ENCODE peak calls at places on chromosomes 5 and 9, in nine cellular contexts. B is cardiac muscle cell, H is GM12878, P is BE2C, R is tibial nerve, K is small intestine, T is GM23248, S is PC-3, O is mesenchymal stem cell. N is an unnamed sample. For H3K9me3, the result is how much of the 10 kb centered on the place peaks cover.

GRCh38 chr5:10645146-10645545 is 81.3 kb downstream of the ANKRD33B start:
- DNase-seq in B (no peak), H (no peak), P (no peak), R (no peak), K (no peak), T (no peak), S (no peak), O (no peak), N (no peak)

GRCh38 chr9:3949744-3950143 is 350.1 kb downstream of the GLIS3 start:
- DNase-seq in B (no peak), H (no peak), P (no peak), R (no peak), K (no peak), T (no peak), S (no peak), O (no peak), N (no peak)

GRCh38 chr5:172425402-172425801 is 28.9 kb downstream of the SH3PXD2B start:
- DNase-seq in B (no peak), H (no peak), P (peak), R (no peak), K (no peak), T (no peak), S (no peak), O (no peak), N (no peak)

GRCh38 chr5:154298060-154298459 is 107.5 kb downstream of the GALNT10 start:
- DNase-seq in B (no peak), H (no peak), P (no peak), R (no peak), K (no peak), T (no peak), S (no peak), O (no peak), N (no peak)

GRCh38 chr5:157342822-157343402 is 77.0 kb downstream of the CYFIP2 start:
- DNase-seq in B (peak), H (no peak), P (peak), R (no peak), K (peak), T (peak), S (peak), O (peak), N (no peak)

GRCh38 chr9:86867658-86868313 is 79.5 kb downstream of the GAS1 start:
- DNase-seq in B (peak), H (no peak), P (no peak), R (no peak), K (peak), T (no peak), S (no peak), O (no peak), N (no peak)

GRCh38 chr5:148090200-148090599 is 26.4 kb downstream of the SPINK5 start:
- DNase-seq in B (no peak), H (no peak), P (no peak), R (no peak), K (no peak), T (no peak), S (no peak), O (no peak), N (no peak)

GRCh38 chr9:121196389-121196788 is 5.3 kb downstream of the RAB14 start:
- DNase-seq in B (no peak), H (no peak), P (peak), R (no peak), K (peak), T (no peak), S (no peak), O (no peak), N (no peak)

GRCh38 chr5:108093186-108093585 is 288.7 kb downstream of the FBXL17 start:
- DNase-seq in B (peak), H (no peak), P (no peak), R (no peak), K (no peak), T (peak), S (peak), O (peak), N (no peak)

GRCh38 chr9:100534401-100534800 is 43.5 kb upstream of the CAVIN4 start:
- DNase-seq in B (no peak), H (no peak), P (no peak), R (no peak), K (no peak), T (no peak), S (no peak), O (no peak), N (no peak)

GRCh38 chr9:115127191-115127817 is 9.3 kb upstream of the TNC start:
- DNase-seq in B (peak), H (no peak), P (no peak), R (no peak), K (no peak), T (no peak), S (peak), O (peak), N (no peak)

DNA sequence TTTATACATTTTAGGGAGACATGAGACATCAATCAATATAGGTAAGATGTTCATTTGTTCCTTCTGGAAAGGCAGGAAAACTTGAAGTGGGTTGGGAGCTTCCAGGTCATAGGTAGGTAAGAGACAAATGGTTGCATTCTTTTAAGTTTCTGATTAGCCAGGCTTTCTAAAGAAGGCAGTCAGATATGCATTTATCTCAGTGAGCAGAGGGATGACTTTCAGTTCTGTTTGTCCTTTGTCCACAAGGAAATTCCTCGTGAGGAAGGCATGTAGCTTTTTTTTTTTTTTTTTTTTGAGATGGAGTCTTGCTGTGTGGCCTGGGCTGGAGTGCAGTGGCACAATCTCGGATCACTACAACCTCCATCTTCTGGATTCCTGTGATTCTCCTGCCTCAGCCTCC is 155.3 kb upstream of the ABCA1 start:
- DNase-seq in B (no peak), H (no peak), P (no peak), R (no peak), K (peak), T (no peak), S (no peak), O (no peak), N (no peak)
- H3K4me3 ChIP-seq in B (no peak), H (no peak), P (no peak), R (no peak), K (no peak), T (no peak), S (no peak), O (no peak), N (no peak)

GRCh38 chr9:102840356-102840755 is 154.8 kb upstream of the CYLC2 start:
- DNase-seq in B (no peak), H (no peak), P (no peak), R (no peak), K (peak), T (no peak), S (peak), O (no peak), N (no peak)
- H3K9me3 ChIP-seq in B (under half), H (under half), P (under half), R (under half), K (under half), T (under half), S (under half), O (under half), N (under half)

GRCh38 chr9:76604171-76604570 is 145.2 kb downstream of the GCNT1 start:
- DNase-seq in B (no peak), H (no peak), P (no peak), R (no peak), K (no peak), T (no peak), S (no peak), O (no peak), N (no peak)

GRCh38 chr9:76607730-76608475 is 148.9 kb downstream of the GCNT1 start:
- DNase-seq in B (no peak), H (no peak), P (no peak), R (no peak), K (no peak), T (no peak), S (no peak), O (no peak), N (no peak)

GRCh38 chr9:76602191-76602590 is 143.2 kb downstream of the GCNT1 start:
- DNase-seq in B (no peak), H (no peak), P (no peak), R (no peak), K (no peak), T (no peak), S (no peak), O (no peak), N (no peak)

GRCh38 chr9:76603448-76603895 is 144.5 kb downstream of the GCNT1 start:
- DNase-seq in B (peak), H (no peak), P (no peak), R (no peak), K (no peak), T (peak), S (no peak), O (peak), N (no peak)

DNA sequence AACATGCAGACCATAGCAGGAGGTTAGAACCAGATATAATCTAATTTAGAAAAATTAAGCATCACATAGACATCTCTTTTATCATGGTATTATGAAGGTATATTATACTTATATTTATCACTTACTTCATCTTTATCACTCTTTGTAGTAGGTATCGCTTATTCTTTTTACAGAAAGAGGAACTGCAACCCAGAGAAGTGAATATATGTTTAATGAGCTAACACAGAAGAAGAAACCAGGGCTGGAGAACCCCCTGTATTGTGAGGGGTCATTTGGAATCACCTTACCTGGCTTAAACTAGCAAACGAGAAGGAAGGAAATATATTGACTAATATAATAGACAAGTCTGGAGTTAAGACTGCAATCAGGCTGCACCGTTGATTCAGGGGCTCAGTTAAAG is 146.3 kb downstream of the GCNT1 start:
- DNase-seq in B (no peak), H (peak), P (no peak), R (no peak), K (no peak), T (no peak), S (no peak), O (no peak), N (no peak)
- H3K4me3 ChIP-seq in B (no peak), H (no peak), P (no peak), R (no peak), K (no peak), T (no peak), S (no peak), O (no peak), N (no peak)

GRCh38 chr9:129514891-129515290 is 106.0 kb downstream of the C9orf50 start:
- DNase-seq in B (no peak), H (no peak), P (no peak), R (no peak), K (no peak), T (no peak), S (no peak), O (no peak), N (no peak)
- H3K9me3 ChIP-seq in B (under half), H (under half), P (under half), R (under half), K (under half), T (under half), S (under half), O (half or more), N (under half)

DNA sequence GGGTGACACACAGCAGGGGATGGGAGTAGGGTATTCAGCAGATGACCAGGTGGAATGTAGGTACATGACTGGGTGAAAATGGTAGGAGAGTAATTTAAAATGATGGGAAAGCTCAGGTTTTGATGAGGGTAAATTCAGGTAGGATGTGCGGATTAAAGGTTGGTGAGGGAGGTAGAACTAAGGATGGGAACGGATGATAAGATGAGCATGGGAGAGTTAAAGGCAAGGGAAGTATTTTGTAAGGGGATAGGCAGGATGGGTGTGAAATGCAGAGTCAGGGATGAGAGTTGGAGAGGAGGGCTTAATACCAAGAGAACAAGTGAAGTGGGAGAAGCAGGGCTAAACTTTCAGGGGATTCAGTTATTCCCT is 1.5 kb downstream of the TLN1 start:
- DNase-seq in B (no peak), H (no peak), P (no peak), R (no peak), K (no peak), T (no peak), S (no peak), O (no peak), N (no peak)
- H3K4me3 ChIP-seq in B (peak), H (peak), P (peak), R (peak), K (peak), T (peak), S (peak), O (peak), N (peak)

GRCh38 chr5:141351591-141351990 is 1.7 kb downstream of the PCDHGB1 start:
- DNase-seq in B (no peak), H (no peak), P (no peak), R (no peak), K (no peak), T (no peak), S (no peak), O (no peak), N (no peak)

GRCh38 chr5:141355641-141356040 is 820 bp downstream of the PCDHGA4 start:
- DNase-seq in B (no peak), H (no peak), P (no peak), R (no peak), K (no peak), T (no peak), S (no peak), O (no peak), N (no peak)

GRCh38 chr5:141356950-141357349 is 2.1 kb downstream of the PCDHGA4 start:
- DNase-seq in B (no peak), H (no peak), P (no peak), R (no peak), K (no peak), T (no peak), S (no peak), O (no peak), N (no peak)

GRCh38 chr5:141356133-141356532 is 1.3 kb downstream of the PCDHGA4 start:
- DNase-seq in B (no peak), H (no peak), P (no peak), R (no peak), K (no peak), T (no peak), S (no peak), O (no peak), N (no peak)

DNA sequence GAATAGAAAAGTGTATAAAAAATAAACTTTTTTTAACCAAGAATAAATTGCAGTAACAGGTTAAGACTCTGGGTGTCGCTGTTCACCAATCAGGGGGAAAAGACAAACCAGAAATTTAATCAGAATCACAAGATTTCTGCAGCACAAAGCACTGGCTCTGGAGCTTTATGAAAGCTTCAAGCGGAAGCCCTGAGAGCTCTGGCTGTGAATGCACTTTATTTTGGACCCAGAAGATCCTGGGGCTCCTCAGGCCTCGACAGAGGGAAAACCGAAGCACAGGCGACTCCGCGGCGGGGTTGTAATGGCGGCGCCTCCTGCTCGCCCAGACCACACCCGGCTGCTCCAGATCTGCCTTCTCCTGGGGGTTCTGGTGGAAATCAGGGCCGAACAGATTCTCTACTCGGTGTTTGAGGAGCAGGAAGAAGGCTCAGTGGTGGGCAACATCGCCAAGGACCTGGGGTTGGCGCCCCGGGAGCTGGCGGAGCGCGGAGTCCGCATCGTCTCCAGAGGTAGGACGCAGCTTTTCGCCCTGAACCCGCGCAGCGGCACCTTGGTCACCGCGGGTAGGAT is at the start of gene PCDHGA4:
- DNase-seq in B (peak), H (no peak), P (no peak), R (no peak), K (no peak), T (peak), S (no peak), O (no peak), N (no peak)
- H3K9me3 ChIP-seq in B (under half), H (under half), P (under half), R (half or more), K (under half), T (under half), S (under half), O (half or more), N (under half)

GRCh38 chr9:131405858-131406566 is 12.1 kb downstream of the PRRC2B start:
- DNase-seq in B (no peak), H (no peak), P (no peak), R (no peak), K (peak), T (no peak), S (no peak), O (no peak), N (no peak)
- H3K4me3 ChIP-seq in B (no peak), H (peak), P (no peak), R (no peak), K (peak), T (peak), S (no peak), O (peak), N (no peak)

DNA sequence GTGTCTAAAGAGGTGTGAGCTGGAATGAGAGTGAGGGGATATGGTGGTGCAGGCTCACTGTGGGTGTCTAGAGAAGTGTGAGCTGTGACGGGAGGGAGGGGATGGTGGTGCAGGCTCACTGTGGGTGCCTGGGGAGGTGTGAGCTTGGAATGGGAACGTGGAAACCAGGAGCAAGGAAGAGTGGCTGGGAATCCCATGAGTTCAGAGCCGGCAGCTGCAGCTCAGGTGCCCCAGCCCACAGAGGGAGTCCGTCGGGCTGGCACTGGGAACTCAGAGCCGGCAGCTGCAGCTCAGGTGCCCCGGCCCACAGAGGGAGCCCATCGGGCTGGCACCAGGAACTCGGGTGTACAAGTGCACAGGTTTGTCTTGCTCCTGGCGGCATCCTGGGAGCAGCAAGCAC is 45.6 kb downstream of the IRX2 start:
- DNase-seq in B (no peak), H (no peak), P (no peak), R (no peak), K (no peak), T (no peak), S (no peak), O (no peak), N (no peak)
- H3K9me3 ChIP-seq in B (under half), H (under half), P (under half), R (under half), K (under half), T (under half), S (under half), O (under half), N (under half)

N was measured in lung.